ENCODE peak calls at places on chromosomes 3 and 15, in four cellular contexts. Z is HepG2, L is H1, B is GM12878. N is an unnamed sample.

GRCh38 chr3:113590983-113591382 is 58.6 kb downstream of the SIDT1 start:
- DNase-seq in B (no peak), L (no peak), Z (no peak), N (no peak)

GRCh38 chr3:27914199-27914598 is 192.1 kb upstream of the EOMES start:
- DNase-seq in L (no peak), Z (peak; percentile 3), B (no peak), N (no peak)

GRCh38 chr3:101484805-101485620 is 28.0 kb downstream of the SENP7 start:
- DNase-seq in L (no peak), Z (no peak), B (no peak), N (peak; percentile 29)

GRCh38 chr3:16441306-16441898 is 72.1 kb downstream of the RFTN1 start:
- DNase-seq in L (no peak), B (no peak), Z (no peak), N (no peak)

GRCh38 chr3:73485877-73486311 is 138.8 kb downstream of the PDZRN3 start:
- DNase-seq in B (no peak), L (no peak), Z (no peak), N (no peak)

GRCh38 chr3:49803464-49804140 is 541 bp downstream of the INKA1 start:
- DNase-seq in B (no peak), Z (no peak), L (no peak), N (peak; percentile 80)

GRCh38 chr3:15291589-15292541 is 40.5 kb downstream of the SH3BP5 start:
- DNase-seq in L (no peak), B (peak; percentile 89), Z (no peak), N (no peak)

GRCh38 chr15:25790003-25790660 is 73.0 kb downstream of the ATP10A start:
- DNase-seq in Z (no peak), B (no peak), L (no peak), N (no peak)

GRCh38 chr3:174125267-174125844 is 727.8 kb downstream of the NLGN1 start:
- DNase-seq in B (no peak), L (no peak), Z (peak; percentile 2), N (no peak)

GRCh38 chr3:62574499-62574898 is 201.1 kb upstream of the FEZF2 start:
- DNase-seq in L (no peak), Z (no peak), B (no peak), N (no peak)

GRCh38 chr3:72451840-72452239 is 396.4 kb downstream of the SHQ1 start:
- DNase-seq in Z (no peak), B (no peak), L (no peak), N (no peak)

GRCh38 chr3:37024820-37025405 is 31.6 kb downstream of the MLH1 start:
- DNase-seq in B (peak; percentile 19), L (no peak), Z (no peak), N (no peak)

GRCh38 chr3:114743746-114744145 is 403.3 kb downstream of the ZBTB20 start:
- DNase-seq in L (no peak), B (no peak), Z (no peak), N (no peak)

GRCh38 chr3:137970914-137971831 is 38.8 kb upstream of the CLDN18 start:
- DNase-seq in L (peak; percentile 73), B (no peak), Z (peak; percentile 43), N (peak; percentile 49)

GRCh38 chr3:139803294-139803693 is 125.5 kb upstream of the NMNAT3 start:
- DNase-seq in Z (no peak), L (no peak), B (no peak), N (no peak)

GRCh38 chr3:139794469-139795265 is 116.9 kb upstream of the NMNAT3 start:
- DNase-seq in L (no peak), B (no peak), Z (no peak), N (peak; percentile 4)

GRCh38 chr3:139793408-139793807 is 115.6 kb upstream of the NMNAT3 start:
- DNase-seq in B (no peak), Z (no peak), L (no peak), N (no peak)

GRCh38 chr3:139797724-139798343 is 120.1 kb upstream of the NMNAT3 start:
- DNase-seq in L (no peak), B (no peak), Z (no peak), N (peak; percentile 51)
- TF ChIP-seq BRCA1 in L (no peak), B (no peak), Z (no peak), N (no peak)

GRCh38 chr15:51090753-51091152 is 4.0 kb downstream of the TNFAIP8L3 start:
- DNase-seq in Z (no peak), B (no peak), L (no peak), N (no peak)
- TF ChIP-seq BRCA1 in Z (no peak), B (no peak), L (no peak), N (no peak)

DNA sequence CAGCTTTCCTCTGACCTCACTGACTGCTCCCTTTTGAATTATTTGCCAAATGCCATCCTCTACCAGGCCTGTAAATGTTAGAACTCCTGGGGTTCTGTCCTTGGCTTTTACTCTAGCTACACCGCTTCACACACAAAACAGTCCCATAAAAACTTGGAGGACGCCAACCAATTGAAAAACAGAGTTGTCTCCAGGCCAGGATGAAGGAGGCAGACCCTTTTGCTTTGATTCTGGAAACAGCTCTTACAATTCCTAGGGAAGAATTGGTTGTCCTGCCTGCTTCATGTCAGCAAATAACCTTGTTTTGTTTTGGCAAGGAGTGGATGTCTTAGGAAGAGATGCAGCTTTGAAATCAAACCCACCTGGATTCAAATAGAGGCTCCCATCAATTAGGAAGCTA is 375.5 kb downstream of the UNC13C start:
- DNase-seq in Z (no peak), L (no peak), B (no peak), N (no peak)
- TF ChIP-seq BRCA1 in Z (no peak), L (no peak), B (no peak), N (no peak)

GRCh38 chr15:48176097-48176496 is 2.0 kb downstream of the MYEF2 start:
- DNase-seq in B (no peak), L (no peak), Z (no peak), N (no peak)

GRCh38 chr15:48178612-48178931 is 477 bp upstream of the MYEF2 start:
- DNase-seq in Z (no peak), B (no peak), L (no peak), N (no peak)

GRCh38 chr15:48177383-48177874 is 666 bp downstream of the MYEF2 start:
- DNase-seq in L (no peak), B (peak; percentile 11), Z (no peak), N (no peak)

GRCh38 chr15:48176957-48177356 is 1.1 kb downstream of the MYEF2 start:
- DNase-seq in L (no peak), B (no peak), Z (no peak), N (no peak)

DNA sequence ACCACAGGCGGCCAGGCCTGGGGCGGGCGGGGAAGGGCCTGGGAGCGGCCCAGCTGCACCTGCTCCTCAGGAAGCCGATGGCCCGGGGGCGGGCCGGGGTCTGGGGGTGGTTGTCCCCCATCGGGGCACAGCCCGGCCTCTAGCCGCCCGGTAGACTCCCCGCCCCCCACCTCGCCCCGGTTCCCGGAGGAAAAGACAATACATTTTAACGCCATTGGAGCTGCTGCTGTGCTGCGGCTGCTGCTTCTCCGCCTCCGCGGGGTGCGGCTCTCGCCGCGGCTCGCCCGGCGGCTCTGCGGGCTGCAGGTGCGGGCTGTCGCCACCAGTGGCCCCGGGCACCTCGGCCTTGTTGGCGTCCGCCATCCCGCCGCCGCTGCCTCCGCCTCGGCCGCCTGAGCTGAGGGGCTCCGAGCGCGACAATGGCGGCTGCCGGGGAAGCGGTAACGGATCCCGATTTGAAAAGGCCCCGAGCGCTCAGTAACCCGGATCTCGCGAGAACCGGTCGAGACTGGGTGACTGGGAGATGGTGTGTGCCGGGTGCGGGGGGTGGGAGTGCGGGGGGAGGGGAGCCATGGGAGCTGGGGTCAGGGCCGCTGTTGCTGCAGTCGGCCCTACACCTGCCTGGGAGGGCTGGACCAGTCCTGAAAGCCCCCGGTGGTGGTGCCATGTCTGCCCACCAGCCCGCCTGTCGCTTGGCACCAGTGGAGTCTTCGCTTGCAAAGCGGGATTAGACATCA is at the start of gene MYEF2:
- DNase-seq in Z (peak; percentile 28), L (peak; percentile 68), B (peak; percentile 7), N (no peak)
- TF ChIP-seq BRCA1 in Z (no peak), L (peak; percentile 91), B (peak; percentile 89), N (no peak)

GRCh38 chr15:63888146-63888545 is 54.4 kb upstream of the HERC1 start:
- DNase-seq in Z (no peak), L (no peak), B (no peak), N (no peak)
- TF ChIP-seq BRCA1 in Z (no peak), L (no peak), B (no peak), N (no peak)

DNA sequence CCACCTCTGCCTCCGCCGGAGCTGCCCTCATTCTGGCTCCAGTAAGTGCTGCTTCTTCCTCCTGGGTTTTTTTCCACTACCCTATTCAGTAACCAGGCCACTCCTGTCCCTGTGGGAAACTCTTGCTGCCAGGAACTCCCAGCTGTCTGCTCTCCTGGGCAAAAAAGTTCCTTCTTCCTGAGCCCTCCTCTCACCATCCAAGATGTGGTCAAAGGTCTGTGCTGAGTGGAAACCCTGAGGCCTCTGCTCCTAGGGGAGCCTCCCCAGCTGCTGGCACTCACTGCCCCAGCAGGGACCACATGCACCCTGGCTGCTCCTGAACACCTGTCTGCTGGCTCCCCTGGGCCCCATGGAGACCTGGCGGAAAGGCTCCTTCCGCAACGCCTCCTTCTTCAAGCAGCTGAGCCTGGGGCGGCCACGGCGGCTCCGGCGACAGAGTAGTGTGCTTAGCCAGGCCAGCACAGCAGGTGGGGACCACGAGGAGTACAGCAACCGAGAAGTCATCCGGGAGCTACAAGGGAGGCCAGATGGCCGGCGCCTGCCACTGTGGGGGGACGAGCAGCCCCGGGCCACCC is 454 bp downstream of the C15orf62 start:
- DNase-seq in L (no peak), Z (no peak), B (no peak), N (no peak)
- TF ChIP-seq BRCA1 in L (no peak), Z (no peak), B (no peak), N (no peak)

GRCh38 chr15:51186121-51186795 is 91.6 kb upstream of the TNFAIP8L3 start:
- DNase-seq in L (no peak), B (no peak), Z (no peak), N (peak; percentile 17)
- TF ChIP-seq BRCA1 in L (no peak), B (no peak), Z (no peak), N (no peak)